ENCODE peak calls at places on chromosomes 16 and 17, in eight cellular contexts. L is putamen, V is Calu3, D is NCI-H1417, U is GM12878, A is fibroblast of the conjunctiva, M is NCI-H1694, I is amniotic epithelial cell. O is an unnamed sample.

GRCh38 chr17:63476857-63477470 is at the start of gene ACE:
- DNase-seq in L (no peak), V (peak), D (peak), U (no peak), A (no peak), M (no peak), I (no peak), O (peak)

GRCh38 chr17:46942441-46943217 is 19.7 kb downstream of the GOSR2 start:
- DNase-seq in L (peak), V (peak), D (peak), U (no peak), A (peak), M (peak), I (peak), O (peak)

GRCh38 chr17:45016823-45017222 is 34.6 kb downstream of the DCAKD start:
- DNase-seq in L (no peak), V (peak), D (peak), U (no peak), A (no peak), M (no peak), I (no peak), O (no peak)

GRCh38 chr17:44002141-44002848 is 2.1 kb upstream of the NAGS start:
- DNase-seq in L (no peak), V (no peak), D (no peak), U (no peak), A (peak), M (no peak), I (peak), O (no peak)

GRCh38 chr17:6279659-6280058 is 155.3 kb downstream of the AIPL1 start:
- DNase-seq in L (no peak), V (peak), D (peak), U (no peak), A (no peak), M (no peak), I (no peak), O (peak)

GRCh38 chr17:80504671-80505413 is 28.4 kb upstream of the NPTX1 start:
- DNase-seq in L (no peak), V (no peak), D (no peak), U (no peak), A (no peak), M (no peak), I (peak), O (no peak)

GRCh38 chr16:782766-783403 is 5.3 kb downstream of the RPUSD1 start:
- DNase-seq in L (no peak), V (no peak), D (peak), U (no peak), A (no peak), M (no peak), I (no peak), O (peak)

GRCh38 chr17:77096570-77097214 is 44.1 kb upstream of the SEC14L1 start:
- DNase-seq in L (peak), V (no peak), D (peak), U (no peak), A (peak), M (no peak), I (peak), O (no peak)

GRCh38 chr16:49546735-49547134 is 173.1 kb downstream of the C16orf78 start:
- DNase-seq in L (no peak), V (no peak), D (no peak), U (no peak), A (no peak), M (no peak), I (no peak), O (no peak)

GRCh38 chr16:14658063-14658462 is 25.3 kb downstream of the BFAR start:
- DNase-seq in L (peak), V (no peak), D (no peak), U (peak), A (no peak), M (no peak), I (no peak), O (no peak)

GRCh38 chr16:51542856-51543510 is 391.9 kb upstream of the SALL1 start:
- DNase-seq in L (no peak), V (no peak), D (no peak), U (no peak), A (no peak), M (no peak), I (no peak), O (no peak)

GRCh38 chr17:33302394-33302793 is 9.3 kb upstream of the ASIC2 start:
- DNase-seq in L (no peak), V (no peak), D (no peak), U (no peak), A (no peak), M (no peak), I (no peak), O (no peak)

GRCh38 chr17:35449371-35449931 is 885 bp upstream of the SLFN13 start:
- DNase-seq in L (no peak), V (no peak), D (no peak), U (no peak), A (no peak), M (no peak), I (peak), O (no peak)

GRCh38 chr16:89155184-89155679 is 16.3 kb upstream of the CDH15 start:
- DNase-seq in L (no peak), V (no peak), D (no peak), U (no peak), A (peak), M (no peak), I (peak), O (no peak)

GRCh38 chr17:57377094-57377493 is 120.8 kb downstream of the MSI2 start:
- DNase-seq in L (no peak), V (no peak), D (no peak), U (no peak), A (no peak), M (no peak), I (peak), O (no peak)

GRCh38 chr17:20074001-20074400 is 64.8 kb downstream of the SPECC1 start:
- DNase-seq in L (no peak), V (no peak), D (no peak), U (no peak), A (no peak), M (no peak), I (no peak), O (no peak)

GRCh38 chr17:30600062-30600829 is 123.0 kb downstream of the GOSR1 start:
- DNase-seq in L (peak), V (peak), D (peak), U (peak), A (peak), M (peak), I (peak), O (peak)

O was measured in NCI-H345.